ENCODE peak calls at places on chromosome X, in six cellular contexts. M is endothelial cell; F is activated T-cell treated with anti-CD3 and anti-CD28 coated beads for 24 hours; H is neural progenitor cell; Y is activated CD4-positive, alpha-beta T cell treated with anti-CD3 and anti-CD28 coated beads, Interleukin-2, amount 10 ng/mL, durations not matched to agents 7 days and 5 days; R is choroid plexus epithelial cell. L is an unnamed sample.

GRCh38 chrX:130552444-130553073 is 150.8 kb downstream of the RBMX2 start:
- DNase-seq in Y (no peak), F (no peak), R (no peak), H (no peak), M (no peak), L (no peak)

GRCh38 chrX:102976793-102977495 is 39.9 kb downstream of the RAB40AL start:
- DNase-seq in R (peak), M (no peak), F (no peak), Y (no peak), H (no peak), L (no peak)

GRCh38 chrX:12971282-12972003 is 3.5 kb upstream of the TMSB4X start:
- DNase-seq in H (no peak), M (no peak), R (no peak), F (no peak), Y (peak), L (no peak)

GRCh38 chrX:88605222-88605583 is 141.8 kb upstream of the CPXCR1 start:
- DNase-seq in M (no peak), F (no peak), R (no peak), Y (no peak), H (no peak), L (no peak)

GRCh38 chrX:120309873-120310730 is 1.2 kb downstream of the TMEM255A start:
- DNase-seq in R (peak), Y (peak), F (no peak), M (peak), H (peak), L (peak)

GRCh38 chrX:20527458-20528099 is 260.9 kb upstream of the RPS6KA3 start:
- DNase-seq in Y (no peak), F (no peak), M (no peak), R (peak), H (peak), L (peak)

GRCh38 chrX:69025802-69026301 is 139.4 kb downstream of the PJA1 start:
- DNase-seq in H (no peak), M (no peak), F (no peak), R (peak), Y (no peak), L (no peak)

GRCh38 chrX:107712231-107713204 is 63.1 kb downstream of the TSC22D3 start:
- DNase-seq in H (no peak), R (peak), Y (no peak), M (no peak), F (no peak), L (peak)

GRCh38 chrX:136652822-136653723 is 5.1 kb downstream of the CD40LG start:
- DNase-seq in M (no peak), R (peak), H (no peak), F (no peak), Y (peak), L (no peak)

GRCh38 chrX:87798039-87798438 is 280.4 kb downstream of the KLHL4 start:
- DNase-seq in Y (no peak), F (no peak), H (no peak), R (no peak), M (no peak), L (no peak)

GRCh38 chrX:21764043-21764442 is 6.1 kb upstream of the SMPX start:
- DNase-seq in M (no peak), Y (no peak), H (no peak), R (no peak), F (no peak), L (no peak)

GRCh38 chrX:3655181-3655580 is 58.3 kb downstream of the PRKX start:
- DNase-seq in F (no peak), R (no peak), H (no peak), Y (no peak), M (no peak), L (no peak)

GRCh38 chrX:53479295-53479694 is 45.1 kb upstream of the HSD17B10 start:
- DNase-seq in M (no peak), F (no peak), H (peak), R (no peak), Y (no peak), L (no peak)

GRCh38 chrX:43505759-43506158 is 150.3 kb upstream of the MAOA start:
- DNase-seq in R (no peak), F (no peak), H (no peak), Y (no peak), M (no peak), L (no peak)

GRCh38 chrX:149365061-149365460 is 140.0 kb downstream of the IDS start:
- DNase-seq in Y (no peak), F (no peak), M (no peak), H (no peak), R (peak), L (no peak)

GRCh38 chrX:10414106-10414824 is 206.1 kb downstream of the MID1 start:
- DNase-seq in R (no peak), H (no peak), Y (no peak), F (no peak), M (no peak), L (no peak)

GRCh38 chrX:19372170-19373033 is 28.7 kb downstream of the PDHA1 start:
- DNase-seq in H (peak), Y (peak), F (peak), M (peak), R (peak), L (peak)

GRCh38 chrX:119604778-119605177 is 1.4 kb downstream of the NKRF start:
- DNase-seq in Y (no peak), F (no peak), H (peak), R (peak), M (no peak), L (no peak)

GRCh38 chrX:43939187-43939926 is 33.8 kb downstream of the NDP start:
- DNase-seq in F (no peak), R (peak), Y (no peak), M (no peak), H (no peak), L (no peak)

GRCh38 chrX:111098874-111099273 is 2.9 kb downstream of the PAK3 start:
- DNase-seq in R (peak), Y (peak), F (peak), H (peak), M (peak), L (peak)

L was measured in hepatocyte.